ENCODE peak calls at places on chromosomes 6 and 20, in four cellular contexts. One of them, this sample, is unnamed.

GRCh38 chr6:81769834-81770233 is 17.4 kb upstream of the TENT5A start:
- DNase-seq in mesendoderm: no peak
- DNase-seq in IMR-90: peak; percentile 54
- DNase-seq in trophoblast cell: no peak
- DNase-seq in this sample: no peak

GRCh38 chr6:37460805-37461204 is 27.8 kb downstream of the CMTR1 start:
- DNase-seq in mesendoderm: peak; percentile 71
- DNase-seq in IMR-90: no peak
- DNase-seq in trophoblast cell: no peak
- DNase-seq in this sample: no peak

GRCh38 chr6:158213925-158214674 is 46.0 kb downstream of the GTF2H5 start:
- DNase-seq in mesendoderm: peak; percentile 79
- DNase-seq in IMR-90: peak; percentile 83
- DNase-seq in trophoblast cell: peak; percentile 87
- DNase-seq in this sample: no peak

GRCh38 chr6:30690403-30691207 is at the start of gene NRM:
- DNase-seq in mesendoderm: peak; percentile 95
- DNase-seq in IMR-90: peak; percentile 87
- DNase-seq in trophoblast cell: peak; percentile 92
- DNase-seq in this sample: peak; percentile 86

GRCh38 chr20:14521436-14521835 is 184.0 kb upstream of the FLRT3 start:
- DNase-seq in mesendoderm: no peak
- DNase-seq in IMR-90: peak; percentile 41
- DNase-seq in trophoblast cell: peak; percentile 45
- DNase-seq in this sample: no peak

GRCh38 chr6:91611190-91611589 is 1024.3 kb upstream of the MAP3K7 start:
- DNase-seq in mesendoderm: no peak
- DNase-seq in IMR-90: no peak
- DNase-seq in trophoblast cell: no peak
- DNase-seq in this sample: no peak

GRCh38 chr20:38339993-38340392 is 6.3 kb upstream of the LBP start:
- DNase-seq in mesendoderm: no peak
- DNase-seq in IMR-90: no peak
- DNase-seq in trophoblast cell: no peak
- DNase-seq in this sample: no peak

GRCh38 chr20:7375905-7376304 is 564.4 kb downstream of the HAO1 start:
- DNase-seq in mesendoderm: peak; percentile 34
- DNase-seq in IMR-90: peak; percentile 17
- DNase-seq in trophoblast cell: peak; percentile 47
- DNase-seq in this sample: no peak

GRCh38 chr6:89347825-89348224 is 4.7 kb downstream of the UBE2J1 start:
- DNase-seq in mesendoderm: no peak
- DNase-seq in IMR-90: peak; percentile 16
- DNase-seq in trophoblast cell: peak; percentile 64
- DNase-seq in this sample: no peak

GRCh38 chr6:84581494-84582259 is 182.7 kb downstream of the TBX18 start:
- DNase-seq in mesendoderm: no peak
- DNase-seq in IMR-90: peak; percentile 73
- DNase-seq in trophoblast cell: no peak
- DNase-seq in this sample: no peak

GRCh38 chr6:33671381-33672072 is 40.0 kb downstream of the UQCC2 start:
- DNase-seq in mesendoderm: no peak
- DNase-seq in IMR-90: no peak
- DNase-seq in trophoblast cell: no peak
- DNase-seq in this sample: no peak

GRCh38 chr6:26186652-26187051 is 99.4 kb downstream of the HFE start:
- DNase-seq in mesendoderm: no peak
- DNase-seq in IMR-90: no peak
- DNase-seq in trophoblast cell: no peak
- DNase-seq in this sample: no peak

GRCh38 chr20:50054626-50055511 is 58.1 kb downstream of the UBE2V1 start:
- DNase-seq in mesendoderm: no peak
- DNase-seq in IMR-90: peak; percentile 41
- DNase-seq in trophoblast cell: peak; percentile 66
- DNase-seq in this sample: no peak

GRCh38 chr20:19114410-19114809 is 98.0 kb upstream of the SLC24A3 start:
- DNase-seq in mesendoderm: no peak
- DNase-seq in IMR-90: no peak
- DNase-seq in trophoblast cell: no peak
- DNase-seq in this sample: no peak

GRCh38 chr20:59149678-59150504 is 13.7 kb upstream of the ZNF831 start:
- DNase-seq in mesendoderm: no peak
- DNase-seq in IMR-90: no peak
- DNase-seq in trophoblast cell: peak; percentile 84
- DNase-seq in this sample: no peak

GRCh38 chr6:90460067-90460466 is 126.8 kb downstream of the MAP3K7 start:
- DNase-seq in mesendoderm: no peak
- DNase-seq in IMR-90: no peak
- DNase-seq in trophoblast cell: no peak
- DNase-seq in this sample: no peak

GRCh38 chr6:107345398-107345797 is 114.0 kb downstream of the PDSS2 start:
- DNase-seq in mesendoderm: no peak
- DNase-seq in IMR-90: no peak
- DNase-seq in trophoblast cell: no peak
- DNase-seq in this sample: no peak

GRCh38 chr6:10526156-10526555 is 5.0 kb downstream of the GCNT2 start:
- DNase-seq in mesendoderm: peak; percentile 63
- DNase-seq in IMR-90: no peak
- DNase-seq in trophoblast cell: no peak
- DNase-seq in this sample: no peak

GRCh38 chr6:100118301-100118700 is 124.3 kb upstream of the MCHR2 start:
- DNase-seq in mesendoderm: no peak
- DNase-seq in IMR-90: no peak
- DNase-seq in trophoblast cell: no peak
- DNase-seq in this sample: no peak

GRCh38 chr20:46056970-46057855 is 28.2 kb downstream of the SLC12A5 start:
- DNase-seq in mesendoderm: peak; percentile 69
- DNase-seq in IMR-90: peak; percentile 42
- DNase-seq in trophoblast cell: peak; percentile 35
- DNase-seq in this sample: peak; percentile 80

GRCh38 chr6:38143191-38144154 is 323.9 kb downstream of the ZFAND3 start:
- DNase-seq in mesendoderm: no peak
- DNase-seq in IMR-90: no peak
- DNase-seq in trophoblast cell: no peak
- DNase-seq in this sample: no peak

GRCh38 chr20:41407617-41408016 is 41.0 kb upstream of the EMILIN3 start:
- DNase-seq in mesendoderm: peak; percentile 18
- DNase-seq in IMR-90: no peak
- DNase-seq in trophoblast cell: no peak
- DNase-seq in this sample: no peak

GRCh38 chr6:107062691-107063090 is 34.7 kb downstream of the MTRES1 start:
- DNase-seq in mesendoderm: peak; percentile 94
- DNase-seq in IMR-90: no peak
- DNase-seq in trophoblast cell: no peak
- DNase-seq in this sample: no peak

GRCh38 chr6:159979136-159979874 is 10.4 kb downstream of the IGF2R start:
- DNase-seq in mesendoderm: peak; percentile 83
- DNase-seq in IMR-90: peak; percentile 37
- DNase-seq in trophoblast cell: peak; percentile 76
- DNase-seq in this sample: no peak

GRCh38 chr20:22411568-22412450 is 172.6 kb downstream of the FOXA2 start:
- DNase-seq in mesendoderm: peak; percentile 82
- DNase-seq in IMR-90: no peak
- DNase-seq in trophoblast cell: no peak
- DNase-seq in this sample: no peak

GRCh38 chr20:45816951-45817651 is 4.7 kb downstream of the UBE2C start:
- DNase-seq in mesendoderm: no peak
- DNase-seq in IMR-90: no peak
- DNase-seq in trophoblast cell: no peak
- DNase-seq in this sample: no peak

GRCh38 chr6:131849799-131850198 is 42.0 kb downstream of the ENPP1 start:
- DNase-seq in mesendoderm: no peak
- DNase-seq in IMR-90: no peak
- DNase-seq in trophoblast cell: no peak
- DNase-seq in this sample: no peak

GRCh38 chr20:62953839-62954703 is 1.6 kb downstream of the SLC17A9 start:
- DNase-seq in mesendoderm: peak; percentile 69
- DNase-seq in IMR-90: peak; percentile 54
- DNase-seq in trophoblast cell: peak; percentile 21
- DNase-seq in this sample: peak; percentile 57

GRCh38 chr20:48599748-48600469 is 227.9 kb downstream of the PREX1 start:
- DNase-seq in mesendoderm: no peak
- DNase-seq in IMR-90: no peak
- DNase-seq in trophoblast cell: no peak
- DNase-seq in this sample: no peak

GRCh38 chr6:143999406-143999805 is 8.7 kb downstream of the PLAGL1 start:
- DNase-seq in mesendoderm: no peak
- DNase-seq in IMR-90: peak; percentile 89
- DNase-seq in trophoblast cell: peak; percentile 91
- DNase-seq in this sample: no peak

GRCh38 chr6:125151715-125152114 is 1.9 kb upstream of the TPD52L1 start:
- DNase-seq in mesendoderm: no peak
- DNase-seq in IMR-90: no peak
- DNase-seq in trophoblast cell: no peak
- DNase-seq in this sample: no peak

GRCh38 chr6:25442898-25443297 is 163.7 kb downstream of the CARMIL1 start:
- DNase-seq in mesendoderm: no peak
- DNase-seq in IMR-90: peak; percentile 8
- DNase-seq in trophoblast cell: no peak
- DNase-seq in this sample: no peak

GRCh38 chr6:149129401-149130077 is 188.0 kb upstream of the TAB2 start:
- DNase-seq in mesendoderm: no peak
- DNase-seq in IMR-90: peak; percentile 65
- DNase-seq in trophoblast cell: peak; percentile 98
- DNase-seq in this sample: no peak

GRCh38 chr6:12113190-12113578 is 101.1 kb downstream of the HIVEP1 start:
- DNase-seq in mesendoderm: peak; percentile 51
- DNase-seq in IMR-90: peak; percentile 84
- DNase-seq in trophoblast cell: peak; percentile 29
- DNase-seq in this sample: no peak

GRCh38 chr6:6623553-6623952 is 35.0 kb downstream of the LY86 start:
- DNase-seq in mesendoderm: no peak
- DNase-seq in IMR-90: no peak
- DNase-seq in trophoblast cell: no peak
- DNase-seq in this sample: no peak

GRCh38 chr6:6624269-6624668 is 35.7 kb downstream of the LY86 start:
- DNase-seq in mesendoderm: no peak
- DNase-seq in IMR-90: no peak
- DNase-seq in trophoblast cell: no peak
- DNase-seq in this sample: no peak

GRCh38 chr6:6619415-6619814 is 30.9 kb downstream of the LY86 start:
- DNase-seq in mesendoderm: no peak
- DNase-seq in IMR-90: no peak
- DNase-seq in trophoblast cell: no peak
- DNase-seq in this sample: no peak

GRCh38 chr6:6620752-6621151 is 32.2 kb downstream of the LY86 start:
- DNase-seq in mesendoderm: no peak
- DNase-seq in IMR-90: no peak
- DNase-seq in trophoblast cell: no peak
- DNase-seq in this sample: no peak

GRCh38 chr6:6622557-6622956 is 34.0 kb downstream of the LY86 start:
- DNase-seq in mesendoderm: no peak
- DNase-seq in IMR-90: no peak
- DNase-seq in trophoblast cell: no peak
- DNase-seq in this sample: no peak
- H4K8ac ChIP-seq in mesendoderm: no peak overlapping the region
- H4K8ac ChIP-seq in IMR-90: no peak overlapping the region
- H4K8ac ChIP-seq in trophoblast cell: no peak overlapping the region
- H4K8ac ChIP-seq in this sample: no peak overlapping the region

DNA sequence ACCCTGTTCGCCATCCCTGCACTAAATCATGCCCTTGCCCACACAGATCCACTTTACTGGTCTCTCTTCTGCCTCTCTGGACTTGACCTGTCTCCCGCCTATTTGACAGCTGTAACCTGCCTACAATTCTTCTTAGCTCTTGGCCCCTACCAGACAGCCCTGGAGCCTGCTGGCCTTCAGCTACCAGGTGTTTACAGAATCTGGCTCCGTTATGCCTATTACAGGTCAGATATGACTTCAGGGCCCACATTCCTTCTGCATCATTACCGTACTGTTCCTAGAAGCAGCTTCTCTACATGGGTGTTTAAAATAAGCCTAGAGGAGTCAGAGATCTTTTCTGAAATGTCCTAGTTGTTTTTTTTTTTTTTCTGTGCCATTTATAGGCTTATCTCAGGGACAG is 45.4 kb upstream of the CCN6 start:
- DNase-seq in mesendoderm: no peak
- DNase-seq in IMR-90: peak; percentile 36
- DNase-seq in trophoblast cell: no peak
- DNase-seq in this sample: no peak
- H4K8ac ChIP-seq in mesendoderm: no peak overlapping the region
- H4K8ac ChIP-seq in IMR-90: peak overlapping the region; percentile 27
- H4K8ac ChIP-seq in trophoblast cell: no peak overlapping the region
- H4K8ac ChIP-seq in this sample: no peak overlapping the region

DNA sequence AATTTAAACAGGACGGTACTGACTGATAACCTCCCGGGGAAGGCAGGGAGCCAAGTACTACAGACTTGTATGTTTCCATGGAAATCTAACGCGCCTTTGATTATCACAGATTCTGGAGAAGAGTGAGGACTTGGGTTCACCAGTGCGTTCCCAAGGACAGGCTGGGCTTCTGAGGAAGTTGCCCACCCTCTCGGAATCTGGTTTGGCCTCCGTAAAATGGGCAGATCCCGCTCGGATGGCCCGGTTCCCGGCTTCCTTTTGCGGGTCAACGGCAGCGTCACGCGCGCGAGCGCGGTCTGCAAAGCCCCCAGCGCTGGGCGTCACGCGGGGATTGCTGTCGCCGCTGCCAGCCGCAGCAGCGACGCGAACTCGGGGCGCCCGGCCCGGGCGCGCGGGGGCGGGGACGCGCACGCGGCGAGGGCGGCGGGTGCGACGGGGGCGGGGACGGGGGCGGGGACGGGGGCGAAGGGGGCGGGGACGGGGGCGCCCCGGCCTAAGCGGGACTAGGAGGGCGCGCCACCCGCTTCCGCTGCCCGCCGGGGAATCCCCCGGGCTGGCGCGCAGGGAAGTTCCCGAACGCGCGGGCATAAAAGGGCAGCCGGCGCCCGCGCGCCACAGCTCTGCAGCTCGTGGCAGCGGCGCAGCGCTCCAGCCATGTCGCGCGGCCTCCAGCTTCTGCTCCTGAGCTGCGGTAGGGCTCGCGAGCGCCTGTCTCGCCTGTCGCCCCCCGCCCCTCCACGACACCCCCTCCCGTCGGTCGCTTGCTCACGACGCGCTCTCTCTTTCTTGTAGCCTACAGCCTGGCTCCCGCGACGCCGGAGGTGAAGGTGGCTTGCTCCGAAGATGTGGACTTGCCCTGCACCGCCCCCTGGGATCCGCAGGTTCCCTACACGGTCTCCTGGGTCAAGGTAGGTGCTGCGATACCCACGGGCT is at the start of gene CD83:
- DNase-seq in mesendoderm: peak; percentile 79
- DNase-seq in IMR-90: peak; percentile 45
- DNase-seq in trophoblast cell: peak; percentile 65
- DNase-seq in this sample: peak; percentile 37
- H4K8ac ChIP-seq in mesendoderm: no peak within 1 kb of the TSS
- H4K8ac ChIP-seq in IMR-90: peak within 1 kb of the TSS; percentile 83
- H4K8ac ChIP-seq in trophoblast cell: peak within 1 kb of the TSS; percentile 33
- H4K8ac ChIP-seq in this sample: no peak within 1 kb of the TSS

DNA sequence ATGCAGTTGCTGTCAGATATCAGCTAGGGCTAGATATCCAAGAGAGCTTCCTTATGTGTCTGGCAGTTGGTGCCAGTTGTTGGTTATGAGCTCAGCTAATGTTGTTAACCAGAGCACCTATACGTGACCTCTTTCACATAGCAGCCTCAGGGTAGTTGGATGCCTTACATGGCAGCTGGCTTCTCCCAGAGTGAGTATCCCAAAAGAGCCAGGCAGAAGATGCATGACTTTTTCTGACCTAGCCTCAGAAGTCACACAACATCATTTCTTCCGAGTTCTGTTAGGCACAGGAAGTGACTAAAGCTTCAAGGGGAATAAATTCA is 175.7 kb downstream of the VEGFA start:
- DNase-seq in mesendoderm: no peak
- DNase-seq in IMR-90: no peak
- DNase-seq in trophoblast cell: peak; percentile 69
- DNase-seq in this sample: no peak
- H4K8ac ChIP-seq in mesendoderm: no peak overlapping the region
- H4K8ac ChIP-seq in IMR-90: no peak overlapping the region
- H4K8ac ChIP-seq in trophoblast cell: no peak overlapping the region
- H4K8ac ChIP-seq in this sample: no peak overlapping the region

This sample was measured in neuronal stem cell.